ENCODE peak calls at places on chromosomes 5 and 9, in six cellular contexts. One of them, this sample, is unnamed.

GRCh38 chr9:131609116-131609830 is 64.0 kb downstream of the PRRT1B start:
- DNase-seq in NCI-H1048: no peak
- DNase-seq in ecto neural progenitor cell: no peak
- DNase-seq in right cardiac atrium: peak
- DNase-seq in NCI-H345: no peak
- DNase-seq in activated effector memory CD4-positive, alpha-beta T cell treated with anti-CD3 and anti-CD28 coated beads, Interleukin-2, amount 50 U/mL, for 16 hours: no peak
- DNase-seq in this sample: peak

GRCh38 chr9:119391878-119392277 is 22.6 kb upstream of the BRINP1 start:
- DNase-seq in activated effector memory CD4-positive, alpha-beta T cell treated with anti-CD3 and anti-CD28 coated beads, Interleukin-2, amount 50 U/mL, for 16 hours: no peak
- DNase-seq in ecto neural progenitor cell: no peak
- DNase-seq in NCI-H345: no peak
- DNase-seq in NCI-H1048: no peak
- DNase-seq in right cardiac atrium: no peak
- DNase-seq in this sample: no peak

GRCh38 chr5:176711883-176712282 is 64.6 kb downstream of the TSPAN17 start:
- DNase-seq in NCI-H1048: no peak
- DNase-seq in NCI-H345: no peak
- DNase-seq in right cardiac atrium: no peak
- DNase-seq in activated effector memory CD4-positive, alpha-beta T cell treated with anti-CD3 and anti-CD28 coated beads, Interleukin-2, amount 50 U/mL, for 16 hours: no peak
- DNase-seq in ecto neural progenitor cell: no peak
- DNase-seq in this sample: no peak

GRCh38 chr5:130514984-130515690 is 610.9 kb downstream of the CHSY3 start:
- DNase-seq in NCI-H1048: no peak
- DNase-seq in right cardiac atrium: no peak
- DNase-seq in ecto neural progenitor cell: no peak
- DNase-seq in activated effector memory CD4-positive, alpha-beta T cell treated with anti-CD3 and anti-CD28 coated beads, Interleukin-2, amount 50 U/mL, for 16 hours: no peak
- DNase-seq in NCI-H345: no peak
- DNase-seq in this sample: no peak

GRCh38 chr5:2124434-2124833 is 241.7 kb upstream of the IRX4 start:
- DNase-seq in activated effector memory CD4-positive, alpha-beta T cell treated with anti-CD3 and anti-CD28 coated beads, Interleukin-2, amount 50 U/mL, for 16 hours: no peak
- DNase-seq in right cardiac atrium: no peak
- DNase-seq in ecto neural progenitor cell: no peak
- DNase-seq in NCI-H345: no peak
- DNase-seq in NCI-H1048: no peak
- DNase-seq in this sample: no peak

GRCh38 chr9:81113408-81114124 is 575.8 kb downstream of the TLE1 start:
- DNase-seq in NCI-H345: peak
- DNase-seq in right cardiac atrium: no peak
- DNase-seq in NCI-H1048: no peak
- DNase-seq in ecto neural progenitor cell: no peak
- DNase-seq in activated effector memory CD4-positive, alpha-beta T cell treated with anti-CD3 and anti-CD28 coated beads, Interleukin-2, amount 50 U/mL, for 16 hours: no peak
- DNase-seq in this sample: no peak

GRCh38 chr5:172403191-172403794 is 51.0 kb downstream of the SH3PXD2B start:
- DNase-seq in activated effector memory CD4-positive, alpha-beta T cell treated with anti-CD3 and anti-CD28 coated beads, Interleukin-2, amount 50 U/mL, for 16 hours: no peak
- DNase-seq in NCI-H1048: no peak
- DNase-seq in NCI-H345: no peak
- DNase-seq in ecto neural progenitor cell: peak
- DNase-seq in right cardiac atrium: peak
- DNase-seq in this sample: peak

GRCh38 chr9:128421474-128422010 is 885 bp downstream of the CERCAM start:
- DNase-seq in activated effector memory CD4-positive, alpha-beta T cell treated with anti-CD3 and anti-CD28 coated beads, Interleukin-2, amount 50 U/mL, for 16 hours: no peak
- DNase-seq in NCI-H1048: no peak
- DNase-seq in ecto neural progenitor cell: no peak
- DNase-seq in NCI-H345: no peak
- DNase-seq in right cardiac atrium: peak
- DNase-seq in this sample: no peak

GRCh38 chr5:143245929-143246561 is 157.4 kb downstream of the NR3C1 start:
- DNase-seq in right cardiac atrium: no peak
- DNase-seq in ecto neural progenitor cell: no peak
- DNase-seq in activated effector memory CD4-positive, alpha-beta T cell treated with anti-CD3 and anti-CD28 coated beads, Interleukin-2, amount 50 U/mL, for 16 hours: no peak
- DNase-seq in NCI-H345: no peak
- DNase-seq in NCI-H1048: no peak
- DNase-seq in this sample: no peak

GRCh38 chr5:41754857-41755256 is 115.4 kb downstream of the OXCT1 start:
- DNase-seq in NCI-H1048: no peak
- DNase-seq in ecto neural progenitor cell: no peak
- DNase-seq in right cardiac atrium: no peak
- DNase-seq in activated effector memory CD4-positive, alpha-beta T cell treated with anti-CD3 and anti-CD28 coated beads, Interleukin-2, amount 50 U/mL, for 16 hours: no peak
- DNase-seq in NCI-H345: no peak
- DNase-seq in this sample: no peak

GRCh38 chr5:108025009-108025408 is 354.3 kb upstream of the EFNA5 start:
- DNase-seq in activated effector memory CD4-positive, alpha-beta T cell treated with anti-CD3 and anti-CD28 coated beads, Interleukin-2, amount 50 U/mL, for 16 hours: no peak
- DNase-seq in right cardiac atrium: no peak
- DNase-seq in ecto neural progenitor cell: no peak
- DNase-seq in NCI-H1048: no peak
- DNase-seq in NCI-H345: no peak
- DNase-seq in this sample: no peak

GRCh38 chr5:153619706-153620105 is 129.2 kb downstream of the GRIA1 start:
- DNase-seq in right cardiac atrium: no peak
- DNase-seq in NCI-H1048: no peak
- DNase-seq in activated effector memory CD4-positive, alpha-beta T cell treated with anti-CD3 and anti-CD28 coated beads, Interleukin-2, amount 50 U/mL, for 16 hours: no peak
- DNase-seq in ecto neural progenitor cell: no peak
- DNase-seq in NCI-H345: no peak
- DNase-seq in this sample: no peak

GRCh38 chr9:96440671-96441199 is 9.2 kb upstream of the HABP4 start:
- DNase-seq in ecto neural progenitor cell: no peak
- DNase-seq in NCI-H1048: no peak
- DNase-seq in NCI-H345: no peak
- DNase-seq in activated effector memory CD4-positive, alpha-beta T cell treated with anti-CD3 and anti-CD28 coated beads, Interleukin-2, amount 50 U/mL, for 16 hours: no peak
- DNase-seq in right cardiac atrium: no peak
- DNase-seq in this sample: no peak

GRCh38 chr5:93929146-93929545 is 187.7 kb upstream of the POU5F2 start:
- DNase-seq in activated effector memory CD4-positive, alpha-beta T cell treated with anti-CD3 and anti-CD28 coated beads, Interleukin-2, amount 50 U/mL, for 16 hours: no peak
- DNase-seq in right cardiac atrium: no peak
- DNase-seq in NCI-H1048: no peak
- DNase-seq in ecto neural progenitor cell: no peak
- DNase-seq in NCI-H345: no peak
- DNase-seq in this sample: no peak

GRCh38 chr5:61301820-61302563 is 30.1 kb upstream of the ZSWIM6 start:
- DNase-seq in right cardiac atrium: peak
- DNase-seq in activated effector memory CD4-positive, alpha-beta T cell treated with anti-CD3 and anti-CD28 coated beads, Interleukin-2, amount 50 U/mL, for 16 hours: no peak
- DNase-seq in NCI-H1048: no peak
- DNase-seq in NCI-H345: no peak
- DNase-seq in ecto neural progenitor cell: no peak
- DNase-seq in this sample: no peak

GRCh38 chr9:81632599-81632998 is 56.7 kb downstream of the TLE1 start:
- DNase-seq in activated effector memory CD4-positive, alpha-beta T cell treated with anti-CD3 and anti-CD28 coated beads, Interleukin-2, amount 50 U/mL, for 16 hours: no peak
- DNase-seq in ecto neural progenitor cell: no peak
- DNase-seq in right cardiac atrium: no peak
- DNase-seq in NCI-H345: no peak
- DNase-seq in NCI-H1048: no peak
- DNase-seq in this sample: no peak

GRCh38 chr9:93646640-93647178 is 70.3 kb downstream of the PHF2 start:
- DNase-seq in ecto neural progenitor cell: peak
- DNase-seq in activated effector memory CD4-positive, alpha-beta T cell treated with anti-CD3 and anti-CD28 coated beads, Interleukin-2, amount 50 U/mL, for 16 hours: no peak
- DNase-seq in right cardiac atrium: no peak
- DNase-seq in NCI-H345: no peak
- DNase-seq in NCI-H1048: no peak
- DNase-seq in this sample: peak

GRCh38 chr5:54517174-54517511 is 416 bp upstream of the SNX18 start:
- DNase-seq in right cardiac atrium: no peak
- DNase-seq in activated effector memory CD4-positive, alpha-beta T cell treated with anti-CD3 and anti-CD28 coated beads, Interleukin-2, amount 50 U/mL, for 16 hours: no peak
- DNase-seq in ecto neural progenitor cell: no peak
- DNase-seq in NCI-H1048: no peak
- DNase-seq in NCI-H345: no peak
- DNase-seq in this sample: no peak

GRCh38 chr5:53343187-53343586 is 137.2 kb upstream of the FST start:
- DNase-seq in right cardiac atrium: no peak
- DNase-seq in NCI-H1048: no peak
- DNase-seq in NCI-H345: no peak
- DNase-seq in activated effector memory CD4-positive, alpha-beta T cell treated with anti-CD3 and anti-CD28 coated beads, Interleukin-2, amount 50 U/mL, for 16 hours: no peak
- DNase-seq in ecto neural progenitor cell: no peak
- DNase-seq in this sample: no peak

GRCh38 chr5:144191998-144192397 is 21.3 kb downstream of the KCTD16 start:
- DNase-seq in NCI-H1048: no peak
- DNase-seq in right cardiac atrium: no peak
- DNase-seq in NCI-H345: peak
- DNase-seq in activated effector memory CD4-positive, alpha-beta T cell treated with anti-CD3 and anti-CD28 coated beads, Interleukin-2, amount 50 U/mL, for 16 hours: peak
- DNase-seq in ecto neural progenitor cell: no peak
- DNase-seq in this sample: no peak

GRCh38 chr9:34511160-34511513 is 11.7 kb downstream of the ENHO start:
- DNase-seq in NCI-H1048: no peak
- DNase-seq in ecto neural progenitor cell: no peak
- DNase-seq in NCI-H345: no peak
- DNase-seq in right cardiac atrium: no peak
- DNase-seq in activated effector memory CD4-positive, alpha-beta T cell treated with anti-CD3 and anti-CD28 coated beads, Interleukin-2, amount 50 U/mL, for 16 hours: peak
- DNase-seq in this sample: no peak

GRCh38 chr9:109640232-109641078 is 139.5 kb upstream of the PALM2AKAP2 start:
- DNase-seq in ecto neural progenitor cell: peak
- DNase-seq in NCI-H1048: peak
- DNase-seq in activated effector memory CD4-positive, alpha-beta T cell treated with anti-CD3 and anti-CD28 coated beads, Interleukin-2, amount 50 U/mL, for 16 hours: no peak
- DNase-seq in right cardiac atrium: peak
- DNase-seq in NCI-H345: peak
- DNase-seq in this sample: peak